ENCODE peak calls at places on chromosomes 2 and 18, in six cellular contexts. L is breast epithelium, D is nephron progenitor cell, Z is PC-9, Q is NB4, T is D721Med. X is an unnamed sample.

GRCh38 chr2:19319698-19320097 is 38.7 kb downstream of the OSR1 start:
- DNase-seq in L (no peak), D (no peak), Z (no peak), Q (no peak), T (no peak), X (no peak)

GRCh38 chr2:208033701-208034502 is 8.6 kb upstream of the PLEKHM3 start:
- DNase-seq in L (peak; percentile 26), D (no peak), Z (peak; percentile 91), Q (peak; percentile 55), T (peak; percentile 21), X (peak; percentile 12)

GRCh38 chr2:58204195-58204959 is 36.7 kb downstream of the FANCL start:
- DNase-seq in L (no peak), D (no peak), Z (no peak), Q (no peak), T (no peak), X (no peak)

GRCh38 chr18:27298215-27298804 is 113.2 kb upstream of the CHST9 start:
- DNase-seq in L (no peak), D (no peak), Z (no peak), Q (peak; percentile 9), T (no peak), X (no peak)

GRCh38 chr2:96963316-96963715 is 23.1 kb downstream of the FAM178B start:
- DNase-seq in L (peak; percentile 54), D (no peak), Z (no peak), Q (no peak), T (no peak), X (no peak)

GRCh38 chr2:232539298-232540231 is at the start of gene CHRNG:
- DNase-seq in L (no peak), D (peak; percentile 65), Z (no peak), Q (no peak), T (peak; percentile 14), X (no peak)

GRCh38 chr2:60652822-60653315 is 99.4 kb upstream of the BCL11A start:
- DNase-seq in L (no peak), D (peak; percentile 7), Z (no peak), Q (no peak), T (no peak), X (no peak)

GRCh38 chr2:152189622-152190495 is 14.3 kb upstream of the STAM2 start:
- DNase-seq in L (no peak), D (peak; percentile 20), Z (peak; percentile 53), Q (peak; percentile 74), T (peak; percentile 24), X (peak; percentile 36)

GRCh38 chr18:8656226-8656625 is 47.0 kb downstream of the RAB12 start:
- DNase-seq in L (no peak), D (no peak), Z (no peak), Q (no peak), T (no peak), X (no peak)

GRCh38 chr2:152505495-152505906 is 170.5 kb downstream of the FMNL2 start:
- DNase-seq in L (no peak), D (no peak), Z (no peak), Q (no peak), T (no peak), X (no peak)

GRCh38 chr2:104286806-104287205 is 567.1 kb upstream of the POU3F3 start:
- DNase-seq in L (no peak), D (peak; percentile 6), Z (no peak), Q (no peak), T (no peak), X (no peak)

GRCh38 chr2:240836781-240837467 is 16.9 kb upstream of the KIF1A start:
- DNase-seq in L (no peak), D (no peak), Z (no peak), Q (no peak), T (no peak), X (no peak)

GRCh38 chr2:132668986-132669853 is 785 bp downstream of the LYPD1 start:
- DNase-seq in L (no peak), D (peak; percentile 56), Z (no peak), Q (no peak), T (no peak), X (peak; percentile 18)

GRCh38 chr2:73368781-73369180 is 16.9 kb upstream of the ALMS1 start:
- DNase-seq in L (no peak), D (no peak), Z (no peak), Q (peak; percentile 19), T (no peak), X (no peak)

GRCh38 chr18:49814147-49814499 is 790 bp upstream of the ACAA2 start:
- DNase-seq in L (peak; percentile 61), D (peak; percentile 64), Z (no peak), Q (peak; percentile 65), T (no peak), X (peak; percentile 46)

GRCh38 chr18:24270937-24271380 is 126.7 kb downstream of the OSBPL1A start:
- DNase-seq in L (no peak), D (no peak), Z (no peak), Q (no peak), T (no peak), X (no peak)

GRCh38 chr2:109223490-109223889 is 94.5 kb downstream of the SH3RF3 start:
- DNase-seq in L (no peak), D (no peak), Z (no peak), Q (no peak), T (no peak), X (no peak)

GRCh38 chr2:14756981-14757657 is 124.6 kb downstream of the LRATD1 start:
- DNase-seq in L (no peak), D (no peak), Z (peak; percentile 91), Q (peak; percentile 71), T (no peak), X (no peak)

GRCh38 chr2:145777297-145777696 is 1257.4 kb upstream of the ZEB2 start:
- DNase-seq in L (no peak), D (no peak), Z (peak; percentile 46), Q (no peak), T (no peak), X (no peak)

GRCh38 chr2:120899799-120900198 is 164.1 kb downstream of the GLI2 start:
- DNase-seq in L (no peak), D (no peak), Z (no peak), Q (no peak), T (no peak), X (no peak)
- TF ChIP-seq CTCF in L (no peak), D (no peak), Z (no peak), Q (no peak), T (peak; percentile 15), X (no peak)

GRCh38 chr2:112001942-112002341 is 53.1 kb upstream of the TMEM87B start:
- DNase-seq in L (no peak), D (no peak), Z (peak; percentile 58), Q (no peak), T (no peak), X (no peak)

GRCh38 chr2:111999809-112000208 is 55.3 kb upstream of the TMEM87B start:
- DNase-seq in L (no peak), D (no peak), Z (no peak), Q (no peak), T (no peak), X (no peak)

GRCh38 chr2:112003585-112003984 is 51.5 kb upstream of the TMEM87B start:
- DNase-seq in L (no peak), D (no peak), Z (no peak), Q (peak; percentile 15), T (no peak), X (no peak)

GRCh38 chr2:112001136-112001764 is 53.8 kb upstream of the TMEM87B start:
- DNase-seq in L (no peak), D (no peak), Z (no peak), Q (peak; percentile 95), T (no peak), X (no peak)

DNA sequence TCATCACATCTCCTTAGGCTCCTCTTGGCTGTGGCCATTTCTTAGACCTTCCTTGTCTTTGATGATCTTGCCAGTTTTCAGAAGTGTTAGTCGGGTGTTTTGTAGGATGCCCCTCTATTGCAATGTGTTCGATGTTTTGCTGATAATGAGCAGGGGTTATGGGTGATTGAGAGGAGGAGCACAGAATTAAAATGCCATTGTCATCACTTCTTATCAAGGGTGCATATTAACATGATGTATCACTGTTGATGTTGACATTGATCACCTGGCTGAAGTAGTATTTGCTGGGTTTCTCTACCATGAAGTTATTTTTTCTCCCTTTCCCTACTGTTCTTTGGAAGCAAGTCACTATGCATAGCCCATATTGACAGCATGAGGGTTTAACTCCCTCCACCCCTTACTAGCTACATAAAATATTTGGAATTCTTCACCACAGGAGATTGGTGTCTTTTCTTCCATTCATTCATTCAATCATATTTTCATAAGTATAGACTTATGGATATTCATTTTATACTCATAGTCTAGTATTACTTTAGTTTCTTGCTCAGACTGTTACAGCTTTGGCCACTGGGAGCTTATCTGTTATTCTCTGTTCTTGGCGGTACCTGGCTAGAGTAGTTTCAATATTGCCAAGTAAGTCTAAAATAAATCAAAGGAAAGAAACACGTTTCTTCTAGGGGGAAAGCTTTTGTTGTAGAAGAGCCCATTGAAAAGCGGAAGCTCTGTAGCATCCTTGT is 54.5 kb upstream of the TMEM87B start:
- DNase-seq in L (no peak), D (no peak), Z (no peak), Q (no peak), T (no peak), X (no peak)
- TF ChIP-seq CTCF in L (no peak), D (no peak), Z (no peak), Q (no peak), T (no peak), X (no peak)

DNA sequence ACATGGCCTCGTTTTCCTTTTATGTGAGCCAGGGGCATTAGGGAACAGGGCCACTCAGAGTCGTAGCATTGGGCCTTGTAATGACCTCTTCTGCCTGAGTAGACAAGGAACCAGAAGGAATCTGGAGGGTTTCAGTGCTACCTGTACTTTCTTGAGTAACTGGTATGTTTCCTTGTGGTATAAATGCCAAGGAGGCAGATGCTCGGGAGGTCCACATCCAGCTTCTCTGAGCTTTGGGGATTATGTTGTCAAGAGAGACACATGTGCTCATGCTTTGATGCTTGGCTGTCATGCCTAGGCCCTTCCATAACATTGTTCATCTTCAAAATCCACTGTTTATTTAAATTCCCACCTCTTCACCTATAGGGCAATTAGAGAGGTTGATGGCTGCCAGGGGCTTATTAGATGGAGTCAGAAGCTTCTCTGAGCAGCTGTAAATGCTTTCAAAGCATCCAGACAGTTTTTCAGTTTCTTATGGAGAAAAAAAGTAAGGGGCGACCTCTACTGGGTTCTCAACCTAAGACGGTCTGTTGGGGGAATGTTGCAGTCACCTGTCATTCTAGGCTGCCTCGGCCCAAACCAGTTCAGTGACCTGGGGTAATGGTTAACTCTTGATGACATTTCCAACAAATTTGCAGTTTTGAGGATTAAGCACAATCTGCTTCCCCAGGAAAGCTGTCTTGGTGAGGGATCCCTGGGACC is 26.5 kb downstream of the FOSL2 start:
- DNase-seq in L (no peak), D (no peak), Z (no peak), Q (peak; percentile 43), T (no peak), X (no peak)
- TF ChIP-seq CTCF in L (no peak), D (no peak), Z (no peak), Q (no peak), T (no peak), X (no peak)

DNA sequence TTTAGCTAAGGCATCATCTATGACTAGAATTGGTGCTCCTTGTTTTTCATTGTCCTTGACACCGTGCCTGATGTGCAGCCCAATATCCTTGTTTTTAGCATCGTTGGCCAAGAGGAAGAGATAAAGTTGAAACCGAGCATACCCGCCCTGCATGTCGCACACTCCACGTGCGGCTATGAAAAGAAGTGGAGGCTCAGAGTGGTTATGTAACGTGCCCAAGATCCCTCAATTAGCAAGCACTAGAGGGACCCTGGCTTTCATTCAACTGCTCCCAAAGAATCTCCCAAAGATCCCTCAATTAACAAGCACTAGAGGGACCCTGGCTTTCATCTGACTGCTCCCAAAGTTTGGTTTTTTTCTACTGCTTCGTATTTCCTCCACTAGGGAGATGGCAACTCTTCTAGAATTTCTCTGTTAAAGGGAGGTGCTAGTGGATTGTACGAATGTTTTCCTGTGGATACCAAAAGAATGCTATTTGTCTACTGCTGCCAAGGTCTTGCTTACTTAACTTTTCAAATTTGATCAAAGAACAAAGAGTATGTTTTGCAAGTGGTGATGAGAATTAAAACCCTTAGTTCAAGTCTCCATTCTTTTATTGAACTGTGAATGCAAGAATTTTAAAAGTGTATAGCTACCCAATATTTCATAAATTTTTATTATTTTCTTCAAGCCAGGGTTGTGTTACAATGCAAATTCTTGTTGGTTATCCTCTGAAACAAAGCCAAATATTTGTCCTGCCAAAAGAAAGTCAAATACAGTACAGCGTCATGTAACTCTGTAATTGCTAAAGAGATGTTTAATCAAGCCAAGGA is 92.1 kb downstream of the AOX1 start:
- DNase-seq in L (no peak), D (no peak), Z (no peak), Q (no peak), T (no peak), X (no peak)
- TF ChIP-seq CTCF in L (no peak), D (no peak), Z (no peak), Q (no peak), T (no peak), X (no peak)

X was measured in endothelial cell.